ENCODE peak calls at places on chromosomes 12 and 14, in nine cellular contexts. X is ovary, Y is prostate gland, P is SK-N-SH, G is IMR-90, J is lung, I is stomach, S is fibroblast of lung, Z is psoas muscle. U is an unnamed sample.

GRCh38 chr14:102430212-102430908 is 67.6 kb downstream of the TECPR2 start:
- DNase-seq in X (no peak), Y (no peak), P (no peak), G (no peak), J (no peak), I (no peak), S (no peak), Z (no peak), U (no peak)

GRCh38 chr12:12726543-12727093 is 9.4 kb downstream of the CDKN1B start:
- DNase-seq in X (no peak), Y (no peak), P (peak), G (peak), J (no peak), I (no peak), S (peak), Z (no peak), U (no peak)

GRCh38 chr12:19074700-19075099 is 54.8 kb upstream of the PLEKHA5 start:
- DNase-seq in X (no peak), Y (no peak), P (no peak), G (peak), J (no peak), I (no peak), S (peak), Z (no peak), U (no peak)

GRCh38 chr14:100012478-100012925 is 52.7 kb upstream of the EVL start:
- DNase-seq in X (no peak), Y (no peak), P (no peak), G (peak), J (no peak), I (no peak), S (peak), Z (no peak), U (no peak)

GRCh38 chr12:9798008-9798619 is 29.2 kb upstream of the KLRF1 start:
- DNase-seq in X (no peak), Y (peak), P (no peak), G (peak), J (peak), I (peak), S (peak), Z (no peak), U (peak)

GRCh38 chr14:101225116-101225728 is 321.7 kb upstream of the RTL1 start:
- DNase-seq in X (no peak), Y (no peak), P (no peak), G (no peak), J (no peak), I (no peak), S (no peak), Z (peak), U (no peak)

GRCh38 chr12:64893961-64894360 is 69.5 kb downstream of the TBC1D30 start:
- DNase-seq in X (no peak), Y (no peak), P (no peak), G (peak), J (no peak), I (no peak), S (peak), Z (no peak), U (no peak)

GRCh38 chr14:65179918-65180724 is 77.8 kb upstream of the MAX start:
- DNase-seq in X (peak), Y (no peak), P (no peak), G (peak), J (no peak), I (peak), S (peak), Z (peak), U (peak)

GRCh38 chr14:82855912-82856381 is 1322.3 kb upstream of the SEL1L start:
- DNase-seq in X (no peak), Y (peak), P (peak), G (peak), J (no peak), I (no peak), S (peak), Z (no peak), U (no peak)

GRCh38 chr14:60356921-60357550 is 108.0 kb downstream of the PPM1A start:
- DNase-seq in X (no peak), Y (no peak), P (peak), G (no peak), J (no peak), I (no peak), S (no peak), Z (no peak), U (no peak)

GRCh38 chr14:100830681-100831080 is 4.8 kb downstream of the MEG3 start:
- DNase-seq in X (no peak), Y (no peak), P (no peak), G (no peak), J (no peak), I (no peak), S (no peak), Z (no peak), U (no peak)

GRCh38 chr12:71158361-71158882 is 623 bp upstream of the TSPAN8 start:
- DNase-seq in X (no peak), Y (no peak), P (no peak), G (no peak), J (no peak), I (no peak), S (peak), Z (no peak), U (no peak)

GRCh38 chr12:1995205-1995896 is 8.9 kb downstream of the DCP1B start:
- DNase-seq in X (no peak), Y (no peak), P (no peak), G (no peak), J (no peak), I (no peak), S (no peak), Z (no peak), U (no peak)

GRCh38 chr12:93766802-93767523 is 89.8 kb downstream of the CRADD start:
- DNase-seq in X (no peak), Y (peak), P (peak), G (peak), J (no peak), I (no peak), S (peak), Z (no peak), U (peak)

GRCh38 chr12:110345963-110346362 is 57.5 kb downstream of the ANAPC7 start:
- DNase-seq in X (no peak), Y (no peak), P (no peak), G (no peak), J (no peak), I (no peak), S (no peak), Z (no peak), U (no peak)

GRCh38 chr14:21039059-21039422 is 3.1 kb upstream of the RNASE7 start:
- DNase-seq in X (peak), Y (peak), P (no peak), G (peak), J (peak), I (peak), S (peak), Z (peak), U (no peak)

GRCh38 chr12:110774824-110775223 is 32.1 kb upstream of the PPP1CC start:
- DNase-seq in X (no peak), Y (no peak), P (no peak), G (no peak), J (no peak), I (no peak), S (no peak), Z (no peak), U (no peak)

GRCh38 chr12:31929140-31929526 is 30.1 kb upstream of the RESF1 start:
- DNase-seq in X (no peak), Y (no peak), P (no peak), G (no peak), J (no peak), I (no peak), S (no peak), Z (no peak), U (no peak)

GRCh38 chr12:70178038-70178437 is 65.2 kb upstream of the CNOT2 start:
- DNase-seq in X (no peak), Y (no peak), P (peak), G (no peak), J (no peak), I (no peak), S (no peak), Z (no peak), U (no peak)

GRCh38 chr12:89783321-89784060 is 74.9 kb upstream of the ATP2B1 start:
- DNase-seq in X (peak), Y (no peak), P (no peak), G (peak), J (no peak), I (no peak), S (peak), Z (no peak), U (no peak)

GRCh38 chr14:75147423-75148071 is 20.7 kb upstream of the NEK9 start:
- DNase-seq in X (peak), Y (peak), P (no peak), G (peak), J (peak), I (peak), S (peak), Z (peak), U (no peak)

GRCh38 chr14:72892103-72892878 is 1.6 kb downstream of the DPF3 start:
- DNase-seq in X (peak), Y (no peak), P (peak), G (peak), J (no peak), I (no peak), S (peak), Z (no peak), U (no peak)

GRCh38 chr12:32997471-32997870 is 100.9 kb upstream of the PKP2 start:
- DNase-seq in X (no peak), Y (no peak), P (no peak), G (no peak), J (no peak), I (no peak), S (no peak), Z (no peak), U (no peak)

GRCh38 chr12:107411792-107412535 is 273.6 kb upstream of the PWP1 start:
- DNase-seq in X (no peak), Y (no peak), P (no peak), G (peak), J (no peak), I (no peak), S (peak), Z (no peak), U (no peak)

GRCh38 chr12:110824342-110824741 is 22.4 kb upstream of the CCDC63 start:
- DNase-seq in X (no peak), Y (no peak), P (no peak), G (no peak), J (no peak), I (no peak), S (no peak), Z (no peak), U (no peak)

GRCh38 chr12:111444706-111445310 is 39.1 kb downstream of the SH2B3 start:
- DNase-seq in X (no peak), Y (no peak), P (no peak), G (no peak), J (peak), I (peak), S (peak), Z (peak), U (no peak)

GRCh38 chr12:116381744-116382455 is 104.4 kb upstream of the MED13L start:
- DNase-seq in X (peak), Y (no peak), P (no peak), G (peak), J (no peak), I (no peak), S (peak), Z (no peak), U (peak)

GRCh38 chr14:75333523-75334190 is 55.0 kb downstream of the FOS start:
- DNase-seq in X (no peak), Y (no peak), P (no peak), G (no peak), J (no peak), I (no peak), S (no peak), Z (no peak), U (no peak)

GRCh38 chr12:67358686-67359374 is 89.7 kb downstream of the CAND1 start:
- DNase-seq in X (no peak), Y (no peak), P (no peak), G (peak), J (no peak), I (no peak), S (peak), Z (no peak), U (peak)

GRCh38 chr12:51949342-51950030 is 2.0 kb upstream of the ACVR1B start:
- DNase-seq in X (no peak), Y (no peak), P (no peak), G (no peak), J (no peak), I (no peak), S (no peak), Z (no peak), U (no peak)

GRCh38 chr14:54570651-54571415 is 3.9 kb downstream of the SAMD4A start:
- DNase-seq in X (no peak), Y (no peak), P (no peak), G (peak), J (no peak), I (no peak), S (peak), Z (no peak), U (no peak)

GRCh38 chr12:2958432-2959193 is 584 bp upstream of the TEAD4 start:
- DNase-seq in X (peak), Y (peak), P (peak), G (peak), J (peak), I (peak), S (peak), Z (peak), U (peak)

GRCh38 chr14:81125536-81125935 is 95.2 kb downstream of the GTF2A1 start:
- DNase-seq in X (no peak), Y (no peak), P (no peak), G (no peak), J (no peak), I (no peak), S (no peak), Z (no peak), U (no peak)

DNA sequence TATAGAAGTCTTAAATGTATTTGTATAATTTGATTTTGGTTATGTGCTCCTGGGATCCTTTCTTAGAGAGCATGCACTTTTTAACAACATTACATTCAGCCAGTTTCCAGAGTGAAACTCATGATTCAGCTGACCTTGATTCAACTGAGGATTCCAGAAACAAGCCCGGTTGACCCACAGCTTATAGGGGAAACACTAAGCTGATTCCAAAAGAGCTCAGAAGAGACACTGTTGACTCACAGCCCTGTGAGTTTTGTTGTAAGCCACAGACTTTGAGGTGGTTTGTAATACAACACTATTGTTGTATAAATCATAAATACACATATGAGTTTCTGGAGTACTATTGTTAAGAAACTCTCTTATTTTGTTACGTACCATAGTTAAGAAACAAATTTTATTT is 133.8 kb upstream of the MGAT4C start:
- DNase-seq in X (no peak), Y (no peak), P (no peak), G (peak), J (no peak), I (no peak), S (peak), Z (no peak), U (no peak)
- TF ChIP-seq CTCF in X (no peak), Y (no peak), P (no peak), G (no peak), J (no peak), I (no peak), S (no peak), Z (no peak), U (no peak)

GRCh38 chr12:112676526-112676925 is 115.0 kb upstream of the RPH3A start:
- DNase-seq in X (no peak), Y (no peak), P (no peak), G (no peak), J (no peak), I (no peak), S (no peak), Z (no peak), U (no peak)

GRCh38 chr12:112677050-112677765 is 114.3 kb upstream of the RPH3A start:
- DNase-seq in X (no peak), Y (no peak), P (no peak), G (no peak), J (no peak), I (no peak), S (no peak), Z (no peak), U (no peak)

DNA sequence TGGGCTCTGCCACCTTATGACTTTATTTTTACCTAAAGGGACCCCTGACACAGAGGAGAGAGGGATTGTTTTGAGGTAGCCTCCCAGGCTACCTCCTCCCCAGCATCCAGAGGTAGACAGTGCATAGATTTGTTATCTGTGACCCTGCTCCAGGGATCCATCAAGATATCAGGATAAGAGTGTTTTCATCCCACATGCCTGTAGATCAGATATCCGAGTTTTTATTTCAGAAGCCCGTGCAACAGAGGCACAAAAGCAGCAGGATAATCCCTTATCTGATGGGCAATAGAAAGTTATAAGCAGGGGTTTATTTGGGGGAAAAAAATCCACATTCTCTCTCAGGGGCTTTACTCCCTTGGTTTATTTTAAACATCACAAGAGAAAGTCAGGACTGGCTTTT is 117.0 kb upstream of the RPH3A start:
- DNase-seq in X (no peak), Y (no peak), P (peak), G (no peak), J (no peak), I (no peak), S (no peak), Z (no peak), U (no peak)
- H3K27ac ChIP-seq in X (no peak), Y (no peak), P (no peak), G (no peak), J (no peak), I (no peak), S (no peak), Z (no peak), U (no peak)

GRCh38 chr14:91387135-91387849 is 30.3 kb downstream of the CCDC88C start:
- DNase-seq in X (no peak), Y (peak), P (no peak), G (peak), J (no peak), I (no peak), S (peak), Z (peak), U (no peak)
- TF ChIP-seq CTCF in X (no peak), Y (no peak), P (no peak), G (no peak), J (no peak), I (no peak), S (no peak), Z (no peak), U (no peak)

DNA sequence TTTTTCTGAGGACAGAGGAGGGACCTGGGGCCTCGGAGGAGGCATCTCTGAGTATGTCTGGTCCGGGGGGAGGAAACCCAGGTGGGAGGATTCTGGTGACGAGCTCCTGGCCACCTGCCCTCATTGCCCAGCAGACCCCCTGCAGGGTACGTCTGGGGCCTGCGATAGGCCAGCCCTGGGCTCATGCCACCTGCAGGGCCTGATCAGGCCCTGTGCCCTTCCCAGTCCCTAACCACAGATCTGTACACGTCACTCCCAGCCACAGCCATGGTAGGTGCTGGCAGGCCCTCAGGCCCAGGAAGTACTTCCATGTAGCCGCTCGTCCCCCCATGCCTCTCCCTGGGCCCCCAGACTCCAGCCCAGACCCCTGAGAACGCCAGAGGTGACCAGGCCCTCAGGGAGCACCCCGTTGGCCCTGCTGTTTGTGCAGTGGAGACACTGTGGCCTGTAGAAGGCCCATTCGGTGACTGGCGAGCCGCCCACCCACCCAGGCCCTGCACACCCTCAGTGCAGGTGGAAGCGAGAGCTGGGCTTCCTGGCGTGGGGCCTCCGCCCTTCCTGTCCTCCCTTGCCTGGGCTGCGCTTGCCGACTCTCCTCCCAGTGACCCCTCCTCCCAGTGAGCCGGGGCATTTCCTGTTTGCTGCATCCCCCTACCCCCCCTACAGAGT is 5.7 kb downstream of the INF2 start:
- DNase-seq in X (no peak), Y (no peak), P (no peak), G (no peak), J (no peak), I (peak), S (peak), Z (no peak), U (no peak)
- H3K27ac ChIP-seq in X (no peak), Y (peak), P (no peak), G (no peak), J (peak), I (peak), S (no peak), Z (no peak), U (no peak)

DNA sequence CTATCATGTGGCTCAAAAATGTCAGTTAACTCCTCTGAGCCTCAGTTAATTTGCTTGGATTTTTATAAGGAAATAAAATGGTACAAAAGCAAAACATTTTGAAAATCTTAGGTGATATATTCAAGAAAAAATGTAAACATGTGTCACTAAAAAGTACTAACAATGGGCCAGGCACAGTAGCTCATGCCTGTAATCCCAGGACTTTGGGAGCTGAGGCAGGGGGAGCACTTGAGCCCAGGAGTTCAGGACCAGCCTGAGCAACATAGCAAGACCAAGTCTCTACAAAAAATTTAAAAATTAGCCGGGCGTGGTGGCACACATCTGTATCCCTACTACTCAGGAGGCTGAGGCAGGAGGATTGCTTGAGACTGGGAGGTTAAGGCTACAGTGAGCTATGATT is 25.7 kb downstream of the AQP6 start:
- DNase-seq in X (no peak), Y (no peak), P (no peak), G (no peak), J (no peak), I (no peak), S (no peak), Z (no peak), U (no peak)
- TF ChIP-seq CTCF in X (no peak), Y (no peak), P (no peak), G (no peak), J (no peak), I (no peak), S (no peak), Z (no peak), U (no peak)

GRCh38 chr14:49907186-49907585 is 14.3 kb downstream of the ARF6 start:
- DNase-seq in X (no peak), Y (peak), P (no peak), G (no peak), J (no peak), I (no peak), S (no peak), Z (no peak), U (no peak)
- H3K27ac ChIP-seq in X (no peak), Y (peak), P (peak), G (peak), J (no peak), I (peak), S (peak), Z (peak), U (peak)

GRCh38 chr12:98373019-98373554 is 142.3 kb upstream of the TMPO start:
- DNase-seq in X (no peak), Y (no peak), P (peak), G (peak), J (no peak), I (no peak), S (peak), Z (no peak), U (no peak)
- TF ChIP-seq CTCF in X (no peak), Y (peak), P (peak), G (peak), J (peak), I (peak), S (peak), Z (peak), U (peak)

GRCh38 chr12:49647827-49648721 is 24.7 kb downstream of the PRPF40B start:
- DNase-seq in X (no peak), Y (no peak), P (no peak), G (no peak), J (no peak), I (no peak), S (no peak), Z (no peak), U (no peak)
- H3K27ac ChIP-seq in X (no peak), Y (no peak), P (no peak), G (no peak), J (peak), I (peak), S (no peak), Z (peak), U (no peak)

GRCh38 chr12:55995366-55995765 is 1.7 kb upstream of the SUOX start:
- DNase-seq in X (no peak), Y (no peak), P (no peak), G (no peak), J (no peak), I (no peak), S (no peak), Z (no peak), U (no peak)

GRCh38 chr12:55996201-55996714 is 818 bp upstream of the SUOX start:
- DNase-seq in X (no peak), Y (peak), P (peak), G (peak), J (peak), I (peak), S (peak), Z (peak), U (peak)

GRCh38 chr12:55993454-55993853 is 3.6 kb upstream of the SUOX start:
- DNase-seq in X (no peak), Y (no peak), P (no peak), G (no peak), J (no peak), I (no peak), S (no peak), Z (no peak), U (no peak)

GRCh38 chr12:55997535-55997859 is 421 bp downstream of the SUOX start:
- DNase-seq in X (no peak), Y (no peak), P (no peak), G (no peak), J (no peak), I (no peak), S (no peak), Z (no peak), U (no peak)

GRCh38 chr12:55996715-55997534 is at the start of gene SUOX:
- DNase-seq in X (peak), Y (peak), P (peak), G (peak), J (peak), I (peak), S (peak), Z (peak), U (peak)
- TF ChIP-seq CTCF in X (no peak), Y (no peak), P (no peak), G (no peak), J (no peak), I (no peak), S (no peak), Z (no peak), U (no peak)

U was measured in PC-9.